ENCODE peak calls at places on chromosomes 6 and 20, in four cellular contexts. One of them, this sample, is unnamed. For H3K27me3, the result is how much of the 10 kb centered on the place peaks cover.

GRCh38 chr20:33793011-33793931 is 17.9 kb upstream of the CHMP4B start:
- DNase-seq in colonic mucosa: no peak
- DNase-seq in heart right ventricle: peak
- DNase-seq in AG04450: no peak
- DNase-seq in this sample: no peak

GRCh38 chr6:22248513-22249308 is 48.1 kb downstream of the PRL start:
- DNase-seq in AG04450: no peak
- DNase-seq in heart right ventricle: no peak
- DNase-seq in colonic mucosa: no peak
- DNase-seq in this sample: no peak

GRCh38 chr20:35387334-35387733 is 24.4 kb downstream of the UQCC1 start:
- DNase-seq in AG04450: no peak
- DNase-seq in colonic mucosa: no peak
- DNase-seq in heart right ventricle: no peak
- DNase-seq in this sample: no peak

GRCh38 chr6:41939091-41939847 is 2.3 kb downstream of the CCND3 start:
- DNase-seq in AG04450: no peak
- DNase-seq in colonic mucosa: no peak
- DNase-seq in heart right ventricle: peak
- DNase-seq in this sample: no peak

GRCh38 chr6:37784585-37784967 is 35.0 kb upstream of the ZFAND3 start:
- DNase-seq in heart right ventricle: no peak
- DNase-seq in colonic mucosa: no peak
- DNase-seq in AG04450: no peak
- DNase-seq in this sample: no peak

GRCh38 chr6:31752739-31753319 is 9.6 kb upstream of the SAPCD1 start:
- DNase-seq in heart right ventricle: no peak
- DNase-seq in AG04450: no peak
- DNase-seq in colonic mucosa: no peak
- DNase-seq in this sample: no peak

GRCh38 chr6:86706449-86706848 is 230.9 kb upstream of the HTR1E start:
- DNase-seq in heart right ventricle: no peak
- DNase-seq in AG04450: no peak
- DNase-seq in colonic mucosa: no peak
- DNase-seq in this sample: no peak

GRCh38 chr6:82080767-82081166 is 166.8 kb downstream of the IBTK start:
- DNase-seq in AG04450: no peak
- DNase-seq in heart right ventricle: no peak
- DNase-seq in colonic mucosa: no peak
- DNase-seq in this sample: no peak

GRCh38 chr6:166944666-166945256 is 11.6 kb downstream of the RNASET2 start:
- DNase-seq in heart right ventricle: no peak
- DNase-seq in colonic mucosa: no peak
- DNase-seq in AG04450: no peak
- DNase-seq in this sample: no peak

GRCh38 chr6:161635975-161636374 is 362.1 kb upstream of the AGPAT4 start:
- DNase-seq in colonic mucosa: no peak
- DNase-seq in AG04450: no peak
- DNase-seq in heart right ventricle: no peak
- DNase-seq in this sample: no peak

DNA sequence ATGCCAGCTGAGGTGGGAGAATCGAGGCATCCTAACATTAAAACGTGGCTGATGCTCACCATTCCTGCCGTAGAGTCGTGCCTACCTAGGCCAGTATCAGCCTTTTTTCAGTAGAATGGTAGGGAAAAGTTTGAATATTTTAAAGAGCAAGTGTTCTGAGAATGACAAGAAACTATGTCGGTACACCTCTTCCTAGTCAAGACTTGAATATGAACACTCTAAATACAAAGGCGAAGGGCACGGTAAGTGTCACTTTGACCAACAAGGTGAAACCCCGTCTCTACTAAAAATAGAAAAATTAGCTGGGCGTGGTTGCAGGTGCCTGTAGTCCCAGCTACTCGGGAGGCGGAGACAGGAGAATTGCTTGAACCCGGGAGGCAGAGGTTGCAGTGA is 1.0 kb downstream of the GINM1 start:
- DNase-seq in colonic mucosa: no peak
- DNase-seq in heart right ventricle: no peak
- DNase-seq in AG04450: no peak
- DNase-seq in this sample: no peak
- H3K27ac ChIP-seq in colonic mucosa: peak
- H3K27ac ChIP-seq in heart right ventricle: peak
- H3K27ac ChIP-seq in AG04450: peak
- H3K27ac ChIP-seq in this sample: no peak

DNA sequence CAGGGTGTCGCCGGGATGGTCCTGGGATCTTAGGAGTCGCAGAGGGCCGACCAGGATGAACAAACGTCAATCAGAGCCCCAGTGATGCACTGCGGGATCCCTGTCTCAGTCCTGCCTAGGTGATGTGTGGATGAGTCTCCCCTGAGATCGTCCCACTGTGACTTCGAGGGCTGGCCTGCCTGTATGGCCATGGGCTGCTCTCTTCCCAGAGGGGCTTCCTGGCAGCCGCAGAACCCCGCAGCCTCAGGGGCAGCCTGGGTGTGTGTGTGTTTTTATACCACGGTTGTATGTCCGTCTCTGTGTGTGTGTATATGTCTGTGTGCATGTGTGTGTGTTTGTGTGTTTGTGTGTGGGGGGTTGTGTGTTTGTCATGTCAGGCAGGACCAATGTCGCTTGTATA is 111.6 kb downstream of the MYLK4 start:
- DNase-seq in heart right ventricle: no peak
- DNase-seq in colonic mucosa: no peak
- DNase-seq in AG04450: no peak
- DNase-seq in this sample: no peak
- H3K27me3 ChIP-seq in heart right ventricle: under half
- H3K27me3 ChIP-seq in colonic mucosa: under half
- H3K27me3 ChIP-seq in AG04450: under half
- H3K27me3 ChIP-seq in this sample: under half

DNA sequence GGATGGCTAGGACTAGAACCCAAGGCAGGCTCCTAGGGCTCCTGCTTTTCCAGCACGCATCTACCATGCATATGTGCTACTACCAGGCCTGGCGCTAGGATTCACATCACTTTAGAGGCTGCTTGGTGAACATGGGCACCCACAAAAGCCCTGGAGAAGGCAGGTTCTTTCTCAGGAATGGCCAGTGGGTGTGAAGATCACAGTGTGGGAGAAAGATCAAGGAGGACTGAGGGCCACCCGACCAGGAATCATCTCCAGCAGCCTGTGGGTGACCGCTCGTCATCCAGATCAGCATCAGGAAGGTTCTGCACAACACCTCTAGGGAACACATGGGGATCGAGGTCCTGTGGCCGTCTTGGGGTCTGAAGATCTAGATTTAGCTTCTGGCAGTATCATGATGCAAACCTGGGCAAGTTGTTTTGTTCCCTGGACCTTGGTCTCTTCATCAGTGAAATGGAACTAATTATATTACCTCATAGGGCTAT is 27.3 kb downstream of the SRSF3 start:
- DNase-seq in heart right ventricle: no peak
- DNase-seq in colonic mucosa: no peak
- DNase-seq in AG04450: no peak
- DNase-seq in this sample: no peak
- TF ChIP-seq CTCF in heart right ventricle: no peak
- TF ChIP-seq CTCF in colonic mucosa: no peak
- TF ChIP-seq CTCF in AG04450: no peak
- TF ChIP-seq CTCF in this sample: no peak

DNA sequence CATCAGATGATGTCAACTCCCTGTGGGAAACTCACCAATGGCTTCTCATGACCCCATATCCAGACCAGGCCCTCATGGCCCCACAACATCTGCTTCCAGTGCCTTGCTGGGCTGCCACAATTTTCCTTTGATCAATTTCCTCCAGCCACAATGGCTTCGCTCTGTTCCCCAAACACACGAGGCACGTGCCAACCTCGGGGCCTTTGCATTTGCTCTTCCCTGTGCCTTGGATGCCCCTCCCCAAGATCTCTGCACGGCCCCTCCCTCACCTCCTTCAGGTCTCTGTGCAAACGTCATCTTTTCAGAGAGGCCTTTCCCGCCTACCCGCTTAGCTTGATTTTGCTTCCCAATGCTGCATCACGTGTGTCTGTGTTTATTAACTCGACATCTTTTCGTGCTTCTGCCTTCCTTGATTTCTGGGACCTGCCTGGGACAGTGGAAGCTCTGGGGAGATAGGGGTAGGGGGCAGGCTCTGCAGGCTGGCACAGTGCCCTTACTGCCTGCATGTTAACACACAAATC is 13.1 kb downstream of the PEDS1 start:
- DNase-seq in AG04450: no peak
- DNase-seq in heart right ventricle: no peak
- DNase-seq in colonic mucosa: no peak
- DNase-seq in this sample: no peak
- H3K27ac ChIP-seq in AG04450: no peak
- H3K27ac ChIP-seq in heart right ventricle: no peak
- H3K27ac ChIP-seq in colonic mucosa: no peak
- H3K27ac ChIP-seq in this sample: no peak

DNA sequence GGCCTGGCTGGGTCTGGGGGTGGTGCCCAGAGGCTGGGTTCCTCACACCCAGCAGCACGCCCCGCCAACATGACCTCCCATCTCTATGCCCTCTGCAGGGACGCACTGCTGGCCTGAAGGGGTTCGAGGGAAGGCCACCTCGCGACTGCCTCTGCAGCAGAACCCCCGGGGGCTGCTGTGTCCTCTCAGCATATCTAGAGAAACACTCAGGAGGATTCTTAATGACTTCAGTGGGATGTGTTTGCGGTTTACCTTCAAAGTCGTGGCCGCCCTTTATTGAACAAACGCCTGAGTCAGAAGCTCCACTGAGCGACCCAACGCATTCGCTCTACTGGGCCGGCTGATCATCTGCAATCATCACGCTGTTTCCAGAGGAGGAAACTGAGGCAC is 54.8 kb upstream of the GATA5 start:
- DNase-seq in colonic mucosa: no peak
- DNase-seq in heart right ventricle: no peak
- DNase-seq in AG04450: no peak
- DNase-seq in this sample: no peak
- H3K27me3 ChIP-seq in colonic mucosa: under half
- H3K27me3 ChIP-seq in heart right ventricle: under half
- H3K27me3 ChIP-seq in AG04450: under half
- H3K27me3 ChIP-seq in this sample: under half